ENCODE peak calls at places on chromosomes 7 and 10, in five cellular contexts. V, E, W, B and Z are unnamed samples.

GRCh38 chr10:27783660-27784059 is 38.0 kb upstream of the MKX start:
- DNase-seq in V (peak), E (no peak), W (peak), B (peak), Z (no peak)

GRCh38 chr7:27152816-27153486 is 568 bp upstream of the HOXA3 start:
- DNase-seq in V (no peak), E (peak), W (no peak), B (no peak), Z (peak)

GRCh38 chr10:31186225-31187010 is 132.6 kb upstream of the ZEB1 start:
- DNase-seq in V (peak), E (no peak), W (no peak), B (no peak), Z (no peak)

GRCh38 chr7:64908358-64908757 is 5.3 kb downstream of the ZNF273 start:
- DNase-seq in V (no peak), E (no peak), W (no peak), B (no peak), Z (no peak)

GRCh38 chr10:59107147-59107546 is 69.3 kb upstream of the PHYHIPL start:
- DNase-seq in V (no peak), E (no peak), W (no peak), B (no peak), Z (no peak)

GRCh38 chr7:81616951-81617350 is 152.9 kb downstream of the HGF start:
- DNase-seq in V (peak), E (no peak), W (no peak), B (no peak), Z (no peak)

GRCh38 chr7:130151591-130152269 is 53.5 kb downstream of the TMEM209 start:
- DNase-seq in V (peak), E (peak), W (peak), B (no peak), Z (no peak)

GRCh38 chr7:158595068-158595467 is 7.4 kb upstream of the PTPRN2 start:
- DNase-seq in V (peak), E (peak), W (no peak), B (no peak), Z (no peak)

GRCh38 chr7:91164948-91165845 is 99.0 kb upstream of the FZD1 start:
- DNase-seq in V (peak), E (no peak), W (no peak), B (no peak), Z (no peak)

GRCh38 chr7:135715673-135716072 is 12.3 kb downstream of the SLC13A4 start:
- DNase-seq in V (no peak), E (no peak), W (no peak), B (no peak), Z (no peak)

GRCh38 chr7:28409716-28410627 is 2.3 kb upstream of the CREB5 start:
- DNase-seq in V (peak), E (peak), W (no peak), B (peak), Z (peak)

GRCh38 chr7:158393926-158394625 is 193.5 kb downstream of the PTPRN2 start:
- DNase-seq in V (no peak), E (no peak), W (no peak), B (no peak), Z (no peak)

GRCh38 chr10:14084875-14085274 is 245.8 kb downstream of the FRMD4A start:
- DNase-seq in V (peak), E (no peak), W (no peak), B (no peak), Z (no peak)

GRCh38 chr7:90540406-90540805 is 55.7 kb upstream of the CDK14 start:
- DNase-seq in V (no peak), E (no peak), W (no peak), B (no peak), Z (no peak)

GRCh38 chr7:6252748-6253147 is 19.7 kb downstream of the CYTH3 start:
- DNase-seq in V (peak), E (no peak), W (no peak), B (no peak), Z (no peak)
- H3K27ac ChIP-seq in V (peak), E (no peak), W (no peak), B (peak), Z (peak)

GRCh38 chr7:4612939-4613841 is 68.9 kb upstream of the FOXK1 start:
- DNase-seq in V (peak), E (peak), W (no peak), B (peak), Z (no peak)
- H3K4me3 ChIP-seq in V (peak), E (no peak), W (no peak), B (peak), Z (peak)

DNA sequence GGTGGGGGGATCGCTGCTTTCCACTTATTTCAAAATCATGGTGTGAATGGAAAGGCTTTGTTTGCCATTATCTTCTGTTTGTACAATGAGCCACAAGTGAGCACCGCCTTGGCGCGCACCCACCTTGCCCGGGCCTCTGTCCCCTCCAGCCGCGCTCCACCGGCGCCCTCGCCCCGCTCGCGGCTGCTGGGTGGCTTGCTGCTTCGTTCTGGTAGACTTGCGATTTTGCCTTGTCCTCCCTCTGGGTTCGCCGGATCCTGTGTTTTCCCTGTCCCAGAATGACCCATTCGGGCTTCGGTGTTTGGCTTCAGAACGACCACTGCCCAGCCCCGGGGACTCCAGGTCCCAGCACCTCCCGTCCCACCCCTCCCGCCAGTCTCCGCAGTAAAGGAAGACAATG is 273.0 kb upstream of the BMPER start:
- DNase-seq in V (no peak), E (no peak), W (no peak), B (no peak), Z (no peak)
- H3K27ac ChIP-seq in V (no peak), E (no peak), W (no peak), B (no peak), Z (no peak)

GRCh38 chr10:3867454-3868273 is 82.7 kb upstream of the KLF6 start:
- DNase-seq in V (peak), E (no peak), W (no peak), B (no peak), Z (no peak)
- H3K4me3 ChIP-seq in V (no peak), E (no peak), W (no peak), B (no peak), Z (no peak)